ENCODE peak calls at places on chromosomes 16 and 17, in six cellular contexts. V, N, E, D, A and B are unnamed samples.

GRCh38 chr16:66270333-66270927 is 96.1 kb upstream of the CDH5 start:
- DNase-seq in V (no peak), A (peak; percentile 66), D (peak; percentile 51), E (peak; percentile 88), N (peak; percentile 65), B (peak; percentile 84)

GRCh38 chr17:19641687-19642372 is 6.7 kb upstream of the ALDH3A2 start:
- DNase-seq in V (no peak), D (no peak), A (no peak), E (no peak), N (no peak), B (no peak)

GRCh38 chr16:74556375-74556922 is 50.5 kb downstream of the GLG1 start:
- DNase-seq in E (no peak), A (no peak), D (no peak), N (no peak), V (no peak), B (no peak)

GRCh38 chr17:80899402-80900268 is 92.0 kb upstream of the CHMP6 start:
- DNase-seq in A (peak; percentile 74), N (peak; percentile 29), D (peak; percentile 29), E (peak; percentile 75), V (no peak), B (no peak)

GRCh38 chr16:84362410-84362809 is 5.9 kb upstream of the ATP2C2 start:
- DNase-seq in A (no peak), N (no peak), D (no peak), E (no peak), V (no peak), B (no peak)

GRCh38 chr16:9092282-9092962 is 978 bp downstream of the HAPSTR1 start:
- DNase-seq in D (no peak), A (peak; percentile 47), V (no peak), N (peak; percentile 41), E (peak; percentile 21), B (peak; percentile 38)

GRCh38 chr16:8686031-8686621 is 11.7 kb downstream of the ABAT start:
- DNase-seq in D (no peak), N (no peak), A (no peak), V (no peak), E (no peak), B (no peak)

GRCh38 chr17:30230596-30231125 is 4.8 kb downstream of the SLC6A4 start:
- DNase-seq in E (no peak), V (no peak), N (no peak), D (no peak), A (no peak), B (no peak)

GRCh38 chr17:56230660-56231059 is 77.4 kb downstream of the ANKFN1 start:
- DNase-seq in N (no peak), V (no peak), A (no peak), D (no peak), E (no peak), B (no peak)

GRCh38 chr16:49514391-49514980 is 140.9 kb downstream of the C16orf78 start:
- DNase-seq in N (no peak), E (no peak), V (no peak), D (no peak), A (no peak), B (no peak)

GRCh38 chr16:48687421-48688038 is 77.5 kb upstream of the N4BP1 start:
- DNase-seq in E (peak; percentile 41), V (peak; percentile 13), N (peak; percentile 84), D (no peak), A (peak; percentile 81), B (peak; percentile 34)

GRCh38 chr16:81649561-81649960 is 129.5 kb upstream of the PLCG2 start:
- DNase-seq in N (no peak), D (no peak), E (no peak), V (no peak), A (no peak), B (no peak)

GRCh38 chr16:66247516-66248089 is 118.9 kb upstream of the CDH5 start:
- DNase-seq in E (no peak), A (no peak), N (no peak), D (no peak), V (no peak), B (no peak)

GRCh38 chr17:65787503-65787902 is 226.1 kb upstream of the AXIN2 start:
- DNase-seq in V (no peak), A (no peak), E (no peak), D (no peak), N (no peak), B (no peak)

GRCh38 chr17:76458580-76459490 is 5.9 kb upstream of the UBE2O start:
- DNase-seq in D (peak; percentile 79), E (no peak), V (no peak), A (peak; percentile 84), N (peak; percentile 71), B (peak; percentile 60)

GRCh38 chr17:1577186-1577585 is 14.6 kb upstream of the PITPNA start:
- DNase-seq in N (peak; percentile 57), E (peak; percentile 62), A (no peak), D (no peak), V (no peak), B (no peak)
- TF ChIP-seq TAF1 in N (peak; percentile 48), E (no peak), A (no peak), D (no peak), V (peak; percentile 14), B (no peak)

DNA sequence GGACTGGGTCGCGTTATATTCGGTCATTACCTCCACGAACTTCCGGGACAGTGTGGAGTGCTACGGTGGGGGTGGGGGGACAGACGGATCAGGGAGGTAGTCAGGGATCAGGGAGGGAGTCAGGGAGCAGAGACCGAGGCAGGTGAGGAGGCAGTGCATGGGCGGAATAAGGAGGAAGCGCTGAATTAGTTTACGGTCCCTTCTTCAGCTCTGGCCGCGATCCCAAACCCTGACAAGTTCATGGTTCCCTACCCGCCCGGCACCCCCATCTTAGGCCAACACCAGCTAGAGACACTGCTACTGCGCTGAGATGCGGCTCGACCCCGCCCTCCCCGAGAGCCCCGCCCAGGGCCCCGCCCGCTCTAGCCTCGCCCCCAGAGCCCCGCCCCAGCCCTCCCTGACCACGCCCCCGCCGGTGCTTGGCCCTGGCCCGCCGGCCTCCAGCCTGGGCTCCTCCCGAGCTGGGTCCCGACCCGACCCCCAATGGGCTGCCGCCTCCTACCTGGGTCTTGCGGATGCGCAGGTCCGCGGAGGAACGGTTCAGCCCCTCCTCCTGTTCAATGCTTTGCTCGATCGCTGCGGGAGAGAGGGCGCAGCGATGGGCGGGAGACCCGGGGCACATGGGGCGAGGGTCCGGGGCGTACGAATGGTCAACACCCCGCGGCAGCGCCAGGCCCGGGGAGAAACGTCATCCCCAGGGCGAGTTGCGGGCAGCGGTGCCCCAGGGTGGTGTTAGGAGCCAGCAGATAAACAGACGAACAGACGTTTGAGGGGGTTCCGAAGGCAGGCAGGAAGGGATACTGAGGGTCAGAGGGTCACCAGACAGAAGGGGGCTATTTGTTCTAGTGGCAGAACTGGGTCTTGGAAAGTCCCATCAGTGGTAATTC is 12.2 kb downstream of the HSD3B7 start:
- DNase-seq in A (peak; percentile 89), N (peak; percentile 79), D (peak; percentile 77), V (peak; percentile 51), E (peak; percentile 100), B (peak; percentile 98)
- TF ChIP-seq POLR2A in A (peak; percentile 90), N (peak; percentile 83), D (no peak), V (peak; percentile 85), E (peak; percentile 68), B (peak; percentile 89)

DNA sequence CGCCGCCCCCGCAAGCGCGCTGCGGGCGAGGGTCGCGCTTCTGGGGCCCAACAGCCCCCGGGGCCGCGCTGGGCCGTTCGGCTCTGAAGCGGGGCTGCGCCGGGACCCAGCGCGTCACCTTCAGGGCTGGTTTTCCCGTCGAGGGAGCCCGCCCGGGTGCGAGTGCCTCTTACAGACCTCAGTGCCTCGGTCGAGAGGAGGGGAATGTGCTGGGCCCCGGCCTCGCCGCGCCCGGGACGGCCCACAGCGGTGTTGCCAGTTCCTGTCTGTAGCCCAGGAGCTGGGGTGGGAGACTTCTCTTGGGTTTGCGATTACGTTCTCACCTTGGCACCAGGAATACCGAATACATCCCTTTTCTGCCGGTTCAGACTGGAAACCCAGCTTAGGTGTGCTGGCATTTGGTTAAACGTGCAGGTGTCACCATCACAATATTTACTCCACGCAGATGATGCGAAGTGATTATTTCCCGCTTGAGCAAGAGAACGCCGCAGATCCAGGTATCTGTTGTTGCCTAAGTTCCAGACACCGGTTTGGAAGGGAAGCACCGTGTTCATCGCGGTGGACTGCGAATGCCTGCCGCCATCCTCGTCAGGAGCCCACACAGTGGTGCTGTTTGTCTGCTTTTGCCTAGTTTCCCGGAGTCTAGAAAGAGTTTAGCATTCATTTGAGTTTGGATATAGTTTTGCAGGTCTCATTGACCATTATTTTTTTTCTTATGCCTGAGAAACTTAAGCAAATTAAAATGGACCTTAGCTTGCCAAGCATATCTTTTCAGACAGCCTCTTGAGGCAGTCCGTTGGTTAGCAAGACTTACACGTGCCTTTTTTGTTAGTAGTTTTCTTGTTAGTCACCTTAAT is 915 bp downstream of the MAP1LC3B start:
- DNase-seq in N (no peak), V (no peak), E (no peak), A (peak; percentile 68), D (no peak), B (no peak)
- TF ChIP-seq TAF1 in N (peak; percentile 59), V (no peak), E (peak; percentile 30), A (no peak), D (peak; percentile 47), B (no peak)

GRCh38 chr17:64385187-64386083 is 5.2 kb downstream of the PECAM1 start:
- DNase-seq in A (peak; percentile 85), N (peak; percentile 96), V (peak; percentile 66), E (no peak), D (no peak), B (no peak)
- TF ChIP-seq POLR2A in A (no peak), N (peak; percentile 71), V (no peak), E (no peak), D (no peak), B (no peak)

GRCh38 chr17:5585814-5586558 is 1.7 kb upstream of the NLRP1 start:
- DNase-seq in E (no peak), A (no peak), N (no peak), V (peak; percentile 51), D (no peak), B (no peak)
- TF ChIP-seq TAF1 in E (no peak), A (no peak), N (no peak), V (no peak), D (no peak), B (no peak)

GRCh38 chr17:63998721-63999679 is 849 bp downstream of the PRR29 start:
- DNase-seq in V (no peak), N (no peak), D (no peak), E (no peak), A (no peak), B (no peak)
- TF ChIP-seq POLR2A in V (no peak), N (no peak), D (no peak), E (no peak), A (no peak), B (no peak)

GRCh38 chr16:3023415-3023668 is 400 bp downstream of the HCFC1R1 start:
- DNase-seq in A (peak; percentile 68), V (no peak), E (no peak), N (no peak), D (no peak), B (no peak)
- TF ChIP-seq TAF1 in A (no peak), V (no peak), E (no peak), N (no peak), D (no peak), B (no peak)

DNA sequence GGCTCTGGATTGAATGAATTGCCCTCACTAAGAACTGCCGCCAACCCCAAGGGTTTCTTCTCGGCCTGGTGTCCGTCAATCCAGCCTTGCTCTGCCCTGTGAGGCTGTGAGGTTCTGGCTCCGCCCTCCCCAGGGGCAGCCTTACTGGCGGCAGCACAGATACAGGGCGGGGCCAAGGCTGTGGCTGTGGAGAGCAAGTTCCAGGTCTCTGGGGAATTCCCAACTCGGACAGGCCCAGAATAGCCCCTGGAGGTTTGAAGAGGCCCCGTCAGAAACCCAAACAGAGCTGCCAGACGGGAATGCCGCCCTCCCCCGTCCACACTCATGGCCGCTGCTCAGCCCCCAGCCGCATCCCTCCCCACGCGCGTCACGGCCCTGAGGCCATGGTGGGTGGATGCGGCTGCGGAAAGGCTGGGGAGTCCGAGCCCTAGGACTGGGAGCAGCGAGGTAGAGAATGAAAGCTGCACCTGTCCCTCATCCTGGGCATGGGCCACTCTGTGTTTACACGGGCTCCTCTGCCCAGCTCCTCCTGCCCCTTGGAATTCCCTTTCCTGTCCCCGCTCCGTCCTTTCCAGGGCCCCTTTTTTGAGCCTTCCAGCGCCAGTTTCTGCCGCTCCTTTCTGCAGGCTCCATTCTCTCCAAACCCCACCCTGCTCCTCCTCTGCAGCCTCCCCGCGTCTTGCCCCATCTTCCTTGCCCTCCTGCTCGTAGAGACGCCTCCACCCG is 660 bp upstream of the PRRT2 start:
- DNase-seq in D (peak; percentile 86), E (peak; percentile 71), V (peak; percentile 72), A (peak; percentile 94), N (peak; percentile 95), B (peak; percentile 83)
- TF ChIP-seq POLR2A in D (peak; percentile 78), E (peak; percentile 74), V (peak; percentile 85), A (peak; percentile 76), N (no peak), B (peak; percentile 64)